ENCODE peak calls at places on chromosomes 5 and 9, in six cellular contexts. Q is K562, K is A549, L is IMR-90, M is HepG2, V is GM12878. Z is an unnamed sample.

GRCh38 chr9:38263534-38263933 is 129.0 kb upstream of the ALDH1B1 start:
- DNase-seq in Q (no peak), K (no peak), L (peak), M (peak), V (no peak), Z (no peak)

GRCh38 chr5:171420429-171421231 is 1.2 kb downstream of the FGF18 start:
- DNase-seq in Q (no peak), K (no peak), L (peak), M (no peak), V (no peak), Z (no peak)

GRCh38 chr5:88674262-88675158 is 208.5 kb downstream of the MEF2C start:
- DNase-seq in Q (no peak), K (no peak), L (no peak), M (no peak), V (no peak), Z (peak)

GRCh38 chr5:89885670-89886069 is 523.9 kb downstream of the CETN3 start:
- DNase-seq in Q (no peak), K (no peak), L (no peak), M (no peak), V (no peak), Z (no peak)

GRCh38 chr9:116100711-116101111 is 52.9 kb upstream of the PAPPA start:
- DNase-seq in Q (no peak), K (no peak), L (peak), M (no peak), V (no peak), Z (no peak)

GRCh38 chr9:94033383-94033782 is 50.9 kb upstream of the PTPDC1 start:
- DNase-seq in Q (no peak), K (no peak), L (no peak), M (no peak), V (no peak), Z (no peak)

GRCh38 chr5:34439601-34440000 is 216.5 kb upstream of the RAI14 start:
- DNase-seq in Q (no peak), K (no peak), L (no peak), M (no peak), V (no peak), Z (no peak)

GRCh38 chr5:3654515-3654914 is 58.9 kb downstream of the IRX1 start:
- DNase-seq in Q (no peak), K (no peak), L (no peak), M (no peak), V (no peak), Z (no peak)

GRCh38 chr5:73218552-73219171 is 45.7 kb downstream of the TMEM174 start:
- DNase-seq in Q (no peak), K (peak), L (peak), M (no peak), V (no peak), Z (peak)

GRCh38 chr5:144203750-144204596 is 33.3 kb downstream of the KCTD16 start:
- DNase-seq in Q (peak), K (no peak), L (peak), M (peak), V (no peak), Z (peak)

GRCh38 chr5:77628840-77629552 is 9.5 kb downstream of the OTP start:
- DNase-seq in Q (no peak), K (no peak), L (no peak), M (no peak), V (no peak), Z (no peak)

GRCh38 chr9:128001411-128002298 is 20.9 kb upstream of the EEIG1 start:
- DNase-seq in Q (peak), K (peak), L (peak), M (no peak), V (no peak), Z (no peak)

GRCh38 chr5:142537938-142538337 is 148.0 kb downstream of the FGF1 start:
- DNase-seq in Q (no peak), K (no peak), L (no peak), M (no peak), V (no peak), Z (no peak)

GRCh38 chr5:65801332-65801731 is 79.3 kb downstream of the NLN start:
- DNase-seq in Q (no peak), K (no peak), L (peak), M (no peak), V (no peak), Z (no peak)

GRCh38 chr5:35777358-35778087 is 79.2 kb upstream of the IL7R start:
- DNase-seq in Q (peak), K (peak), L (peak), M (peak), V (no peak), Z (peak)

GRCh38 chr5:41246376-41246775 is 33.0 kb upstream of the C6 start:
- DNase-seq in Q (no peak), K (peak), L (peak), M (no peak), V (no peak), Z (no peak)

GRCh38 chr9:12503606-12504122 is 189.5 kb upstream of the TYRP1 start:
- DNase-seq in Q (no peak), K (no peak), L (no peak), M (no peak), V (no peak), Z (no peak)

GRCh38 chr5:149228610-149229297 is 42.9 kb upstream of the AFAP1L1 start:
- DNase-seq in Q (peak), K (peak), L (peak), M (peak), V (no peak), Z (peak)

GRCh38 chr5:5710471-5710870 is 288.0 kb downstream of the ICE1 start:
- DNase-seq in Q (no peak), K (no peak), L (no peak), M (no peak), V (no peak), Z (no peak)

GRCh38 chr9:138040446-138041430 is 163.2 kb downstream of the CACNA1B start:
- DNase-seq in Q (no peak), K (no peak), L (no peak), M (no peak), V (no peak), Z (no peak)

GRCh38 chr9:135971892-135972291 is 10.7 kb upstream of the UBAC1 start:
- DNase-seq in Q (peak), K (peak), L (no peak), M (peak), V (no peak), Z (peak)

GRCh38 chr9:112809351-112809848 is 58.8 kb downstream of the SNX30 start:
- DNase-seq in Q (no peak), K (no peak), L (no peak), M (no peak), V (peak), Z (no peak)

GRCh38 chr9:127333326-127334064 is 63.5 kb upstream of the SLC2A8 start:
- DNase-seq in Q (no peak), K (no peak), L (no peak), M (no peak), V (no peak), Z (no peak)

GRCh38 chr9:123438321-123438720 is 82.3 kb downstream of the CRB2 start:
- DNase-seq in Q (no peak), K (no peak), L (peak), M (no peak), V (no peak), Z (no peak)

GRCh38 chr5:150295172-150295611 is 5.6 kb upstream of the CAMK2A start:
- DNase-seq in Q (no peak), K (no peak), L (peak), M (peak), V (no peak), Z (no peak)

GRCh38 chr5:43523662-43524072 is 8.7 kb upstream of the C5orf34 start:
- DNase-seq in Q (no peak), K (no peak), L (no peak), M (no peak), V (no peak), Z (no peak)

GRCh38 chr9:108270041-108270440 is 585.7 kb downstream of the ACTL7B start:
- DNase-seq in Q (no peak), K (no peak), L (peak), M (no peak), V (no peak), Z (peak)

GRCh38 chr5:31122998-31123950 is 70.2 kb upstream of the CDH6 start:
- DNase-seq in Q (no peak), K (no peak), L (peak), M (no peak), V (no peak), Z (no peak)

GRCh38 chr9:132410642-132411041 is 631 bp downstream of the CFAP77 start:
- DNase-seq in Q (no peak), K (no peak), L (no peak), M (no peak), V (no peak), Z (no peak)

GRCh38 chr5:132640613-132641012 is 17.4 kb upstream of the IL13 start:
- DNase-seq in Q (no peak), K (no peak), L (no peak), M (no peak), V (no peak), Z (no peak)

GRCh38 chr5:160259341-160259740 is 30.0 kb downstream of the FABP6 start:
- DNase-seq in Q (no peak), K (no peak), L (no peak), M (no peak), V (no peak), Z (no peak)

GRCh38 chr5:88602584-88602983 is 280.4 kb downstream of the MEF2C start:
- DNase-seq in Q (peak), K (no peak), L (no peak), M (peak), V (no peak), Z (no peak)

GRCh38 chr9:91192785-91193657 is 168.7 kb downstream of the AUH start:
- DNase-seq in Q (peak), K (peak), L (peak), M (peak), V (no peak), Z (peak)

GRCh38 chr5:92145852-92146251 is 762.7 kb upstream of the ARRDC3 start:
- DNase-seq in Q (no peak), K (no peak), L (no peak), M (no peak), V (no peak), Z (no peak)

GRCh38 chr9:38117646-38118045 is 48.6 kb upstream of the SHB start:
- DNase-seq in Q (no peak), K (no peak), L (no peak), M (no peak), V (no peak), Z (no peak)

GRCh38 chr9:98880311-98881015 is 63.2 kb upstream of the COL15A1 start:
- DNase-seq in Q (no peak), K (no peak), L (no peak), M (no peak), V (no peak), Z (no peak)

GRCh38 chr5:96579711-96580110 is 82.5 kb upstream of the CAST start:
- DNase-seq in Q (no peak), K (no peak), L (no peak), M (no peak), V (no peak), Z (no peak)

GRCh38 chr5:52605317-52605991 is 182.3 kb upstream of the ITGA1 start:
- DNase-seq in Q (no peak), K (no peak), L (no peak), M (no peak), V (no peak), Z (no peak)

GRCh38 chr5:52604151-52604550 is 183.6 kb upstream of the ITGA1 start:
- DNase-seq in Q (no peak), K (no peak), L (no peak), M (no peak), V (no peak), Z (no peak)

GRCh38 chr5:52605992-52606321 is 181.8 kb upstream of the ITGA1 start:
- DNase-seq in Q (no peak), K (no peak), L (no peak), M (no peak), V (no peak), Z (no peak)

GRCh38 chr5:52603742-52604141 is 184.0 kb upstream of the ITGA1 start:
- DNase-seq in Q (no peak), K (no peak), L (no peak), M (no peak), V (no peak), Z (no peak)

DNA sequence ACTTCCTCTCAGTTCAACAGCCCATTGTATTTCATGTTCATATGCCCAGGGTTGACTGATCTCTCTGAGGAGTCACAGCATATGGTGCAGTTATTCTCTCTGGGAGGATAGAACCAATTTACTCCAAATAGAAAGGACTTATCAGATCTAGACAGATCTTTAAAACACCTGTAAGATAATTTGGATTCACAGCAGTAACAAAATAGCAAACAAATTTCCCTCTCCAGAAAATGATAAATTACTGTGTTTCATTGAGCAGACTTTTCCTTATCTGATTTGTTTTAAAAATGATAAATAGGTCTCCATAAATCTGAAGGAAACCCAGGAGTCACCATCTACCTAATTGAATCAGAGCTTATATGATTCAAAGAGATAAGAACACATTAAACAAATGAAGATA is 180.3 kb upstream of the ITGA1 start:
- DNase-seq in Q (no peak), K (no peak), L (no peak), M (no peak), V (no peak), Z (no peak)
- TF ChIP-seq BHLHE40 in Q (no peak), K (no peak), L (no peak), M (no peak), V (no peak), Z (no peak)

DNA sequence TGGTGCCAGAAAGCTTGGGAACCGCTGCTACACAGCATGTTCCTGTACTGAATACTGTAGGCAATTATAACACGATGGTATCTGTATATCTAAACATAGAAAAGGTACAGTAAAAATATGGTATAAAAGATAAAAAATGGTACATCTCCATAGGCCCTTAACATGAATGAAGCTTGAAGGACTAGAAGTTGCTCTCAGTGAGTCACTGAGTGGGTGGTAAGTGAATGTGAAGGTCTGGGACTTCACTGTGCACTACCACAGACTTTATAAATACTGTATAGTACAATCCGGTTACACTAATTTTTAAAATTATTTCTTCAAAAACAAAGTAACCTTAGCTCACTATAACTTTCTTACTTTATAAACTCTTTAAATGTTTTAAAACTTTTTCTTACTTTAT is 819.9 kb upstream of the GRAMD2B start:
- DNase-seq in Q (no peak), K (no peak), L (peak), M (no peak), V (no peak), Z (no peak)
- TF ChIP-seq BHLHE40 in Q (no peak), K (no peak), L (no peak), M (no peak), V (no peak), Z (no peak)

GRCh38 chr5:24005384-24005783 is 498.0 kb downstream of the PRDM9 start:
- DNase-seq in Q (no peak), K (no peak), L (no peak), M (no peak), V (no peak), Z (no peak)
- TF ChIP-seq BHLHE40 in Q (no peak), K (no peak), L (no peak), M (no peak), V (no peak), Z (no peak)

DNA sequence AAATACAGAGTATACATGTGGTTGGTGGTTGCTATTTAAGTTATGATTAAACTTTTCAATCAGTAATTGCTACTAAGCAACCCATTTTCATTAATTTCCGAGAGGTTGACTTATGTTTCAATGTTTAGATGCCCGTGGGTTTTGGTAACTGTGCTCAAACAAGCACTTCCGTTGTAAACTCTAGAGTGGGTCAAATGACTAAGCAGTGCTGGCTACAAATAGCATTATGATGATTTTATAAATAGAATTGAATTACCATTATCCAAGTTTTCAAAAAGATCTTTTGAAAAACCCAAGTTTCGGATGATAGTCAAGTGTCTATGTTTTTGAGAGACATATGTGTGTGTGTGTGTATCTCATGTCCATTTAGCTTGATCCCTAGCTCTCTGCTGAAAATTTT is 2369.4 kb upstream of the ACO1 start:
- DNase-seq in Q (no peak), K (no peak), L (no peak), M (no peak), V (no peak), Z (no peak)
- TF ChIP-seq BHLHE40 in Q (no peak), K (no peak), L (no peak), M (no peak), V (no peak), Z (no peak)

DNA sequence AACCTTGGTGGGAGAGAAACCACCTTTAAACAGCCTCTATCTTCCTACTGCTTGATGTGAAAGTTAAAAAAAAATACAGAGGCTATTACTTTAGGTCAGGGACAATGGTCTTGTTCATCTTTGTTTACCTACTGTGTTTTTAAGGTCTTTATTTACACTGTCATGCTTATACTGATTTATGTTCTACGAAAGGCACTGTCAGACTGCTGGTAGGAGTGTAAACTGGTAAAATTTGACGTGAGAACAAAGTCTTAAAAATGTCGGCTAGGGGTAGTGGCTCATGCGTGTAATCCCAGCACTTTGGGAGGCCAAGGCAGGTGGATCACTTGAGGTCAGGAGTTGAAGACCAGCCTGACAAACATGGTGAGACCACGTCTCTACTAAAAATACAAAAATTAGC is 42.1 kb upstream of the ELOVL7 start:
- DNase-seq in Q (no peak), K (no peak), L (no peak), M (peak), V (no peak), Z (no peak)
- TF ChIP-seq BHLHE40 in Q (no peak), K (no peak), L (no peak), M (no peak), V (no peak), Z (no peak)

Z was measured in HEK293T.